ENCODE peak calls at places on chromosomes 6 and 20, in six cellular contexts. N is nephron progenitor cell; Y is WTC11; L is adrenal gland; A is LHCN-M2; S is activated CD8-positive, alpha-beta memory T cell treated with anti-CD3 and anti-CD28 coated beads for 48 hours. U is an unnamed sample.

GRCh38 chr6:116111552-116112528 is 11.2 kb downstream of the NT5DC1 start:
- DNase-seq in N (peak; percentile 34), Y (peak; percentile 66), L (no peak), A (peak; percentile 54), S (no peak), U (peak; percentile 76)

GRCh38 chr6:33787954-33788693 is 806 bp downstream of the LEMD2 start:
- DNase-seq in N (peak; percentile 61), Y (no peak), L (peak; percentile 88), A (peak; percentile 82), S (peak; percentile 29), U (peak; percentile 51)

GRCh38 chr20:61360940-61361339 is 108.9 kb downstream of the CDH4 start:
- DNase-seq in N (no peak), Y (no peak), L (no peak), A (no peak), S (no peak), U (no peak)

GRCh38 chr6:128570439-128571063 is 50.2 kb upstream of the PTPRK start:
- DNase-seq in N (no peak), Y (no peak), L (no peak), A (peak; percentile 81), S (no peak), U (no peak)

GRCh38 chr6:11096109-11096508 is 2.5 kb downstream of the SMIM13 start:
- DNase-seq in N (no peak), Y (peak; percentile 27), L (no peak), A (no peak), S (no peak), U (peak; percentile 86)

GRCh38 chr6:11064836-11065235 is 20.7 kb upstream of the ELOVL2 start:
- DNase-seq in N (no peak), Y (no peak), L (no peak), A (no peak), S (no peak), U (peak; percentile 45)

GRCh38 chr20:10067305-10067704 is 32.5 kb downstream of the ANKEF1 start:
- DNase-seq in N (no peak), Y (no peak), L (no peak), A (no peak), S (no peak), U (no peak)

GRCh38 chr6:170532867-170533488 is 20.1 kb downstream of the PSMB1 start:
- DNase-seq in N (no peak), Y (no peak), L (no peak), A (no peak), S (no peak), U (no peak)

GRCh38 chr20:14711681-14712080 is 374.3 kb upstream of the FLRT3 start:
- DNase-seq in N (no peak), Y (no peak), L (no peak), A (no peak), S (no peak), U (no peak)

GRCh38 chr6:2854394-2854982 is 12.8 kb upstream of the SERPINB1 start:
- DNase-seq in N (no peak), Y (no peak), L (no peak), A (peak; percentile 53), S (no peak), U (no peak)

U was measured in A673.